ENCODE peak calls at places on chromosomes 13 and 19, in five cellular contexts. F, I, Y, M and N are unnamed samples.
A peak's percentile ranks its signal among the peaks of the same experiment; 100 is the strongest.

GRCh38 chr19:38736413-38737280 is 7.6 kb downstream of the CAPN12 start:
- DNase-seq in F (peak; percentile 45), I (no peak), Y (peak; percentile 83), M (peak; percentile 83), N (peak; percentile 48)

GRCh38 chr19:15161028-15161984 is 39.5 kb downstream of the NOTCH3 start:
- DNase-seq in F (peak; percentile 9), I (peak; percentile 32), Y (peak; percentile 64), M (no peak), N (no peak)

GRCh38 chr19:51549533-51550324 is 18.3 kb upstream of the SIGLEC6 start:
- DNase-seq in F (no peak), I (no peak), Y (no peak), M (no peak), N (no peak)

GRCh38 chr19:867301-867793 is 7.9 kb downstream of the CFD start:
- DNase-seq in F (no peak), I (no peak), Y (no peak), M (no peak), N (no peak)

GRCh38 chr13:29143864-29144263 is 323.7 kb downstream of the MTUS2 start:
- DNase-seq in F (no peak), I (no peak), Y (no peak), M (no peak), N (no peak)

GRCh38 chr13:97953376-97953970 is at the start of gene IPO5:
- DNase-seq in F (peak; percentile 94), I (no peak), Y (no peak), M (no peak), N (no peak)

GRCh38 chr19:39341122-39341719 is 1.0 kb upstream of the SAMD4B start:
- DNase-seq in F (peak; percentile 34), I (peak; percentile 36), Y (no peak), M (peak; percentile 29), N (peak; percentile 19)

GRCh38 chr13:98839826-98840769 is 87.6 kb upstream of the SLC15A1 start:
- DNase-seq in F (peak; percentile 70), I (peak; percentile 62), Y (peak; percentile 62), M (peak; percentile 62), N (peak; percentile 44)

GRCh38 chr13:96771501-96772367 is 222.5 kb downstream of the OXGR1 start:
- DNase-seq in F (no peak), I (no peak), Y (no peak), M (no peak), N (no peak)
- TF ChIP-seq CTCF in F (no peak), I (no peak), Y (no peak), M (no peak), N (no peak)

GRCh38 chr19:44452367-44452766 is 4.1 kb upstream of the ZNF229 start:
- DNase-seq in F (no peak), I (no peak), Y (no peak), M (no peak), N (no peak)
- TF ChIP-seq CTCF in F (no peak), I (no peak), Y (no peak), M (no peak), N (no peak)

GRCh38 chr19:48872182-48872883 is at the start of gene PPP1R15A:
- DNase-seq in F (peak; percentile 92), I (peak; percentile 99), Y (peak; percentile 100), M (peak; percentile 99), N (peak; percentile 99)
- TF ChIP-seq CTCF in F (no peak), I (peak; percentile 18), Y (no peak), M (no peak), N (no peak)

GRCh38 chr19:19404879-19405860 is at the start of gene GATAD2A:
- DNase-seq in F (peak; percentile 86), I (peak; percentile 91), Y (peak; percentile 87), M (peak; percentile 96), N (peak; percentile 88)
- TF ChIP-seq CTCF in F (no peak), I (no peak), Y (no peak), M (no peak), N (peak; percentile 30)

GRCh38 chr13:26017196-26017921 is 34.5 kb downstream of the SHISA2 start:
- DNase-seq in F (peak; percentile 60), I (no peak), Y (no peak), M (peak; percentile 70), N (no peak)
- TF ChIP-seq CTCF in F (no peak), I (no peak), Y (no peak), M (no peak), N (no peak)

GRCh38 chr13:102608944-102609343 is 12.2 kb downstream of the TPP2 start:
- DNase-seq in F (no peak), I (no peak), Y (no peak), M (no peak), N (no peak)
- TF ChIP-seq CTCF in F (no peak), I (no peak), Y (no peak), M (no peak), N (no peak)

GRCh38 chr13:32976046-32976781 is 40.0 kb upstream of the KL start:
- DNase-seq in F (no peak), I (no peak), Y (no peak), M (no peak), N (no peak)
- TF ChIP-seq CTCF in F (no peak), I (no peak), Y (no peak), M (no peak), N (no peak)

GRCh38 chr13:30796132-30796832 is 60.9 kb downstream of the ALOX5AP start:
- DNase-seq in F (peak; percentile 80), I (no peak), Y (peak; percentile 37), M (no peak), N (no peak)
- TF ChIP-seq CTCF in F (peak; percentile 3), I (no peak), Y (no peak), M (no peak), N (no peak)

DNA sequence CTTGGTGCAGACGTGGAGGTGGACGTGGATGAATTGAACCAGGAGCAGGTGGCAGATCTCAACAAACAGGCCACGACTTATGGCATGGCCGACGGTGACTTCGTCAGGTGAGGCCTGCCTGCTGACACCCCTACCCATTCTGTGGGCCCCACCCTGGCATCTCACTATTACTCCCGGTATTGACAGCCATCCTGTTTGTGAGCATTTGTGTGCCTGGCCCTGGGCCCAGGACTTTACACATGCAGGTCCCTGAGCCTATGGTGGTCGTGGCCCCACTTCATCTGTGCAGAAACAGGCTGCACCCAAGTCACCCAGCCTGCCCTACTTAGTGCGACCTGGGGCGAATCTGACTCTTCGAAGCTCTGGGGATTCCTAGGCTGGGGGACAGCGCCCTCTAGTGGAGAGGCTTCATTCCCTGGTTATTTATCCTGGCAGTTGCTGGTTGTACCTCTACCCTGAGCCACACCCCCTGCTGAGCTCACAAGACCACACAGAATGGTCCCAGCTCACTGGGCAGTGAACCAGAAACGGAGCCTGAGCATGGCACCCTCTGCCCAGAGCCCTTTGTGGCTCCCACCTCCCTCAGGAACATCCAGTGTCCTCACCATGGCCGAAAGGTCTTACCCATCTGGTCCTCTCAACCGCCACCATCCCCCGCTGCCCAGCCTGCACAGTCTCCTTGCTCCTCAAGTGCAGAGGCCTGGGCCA is 16.9 kb downstream of the ZNF296 start:
- DNase-seq in F (peak; percentile 62), I (peak; percentile 82), Y (peak; percentile 88), M (peak; percentile 89), N (peak; percentile 82)
- TF ChIP-seq CTCF in F (peak; percentile 90), I (peak; percentile 89), Y (peak; percentile 98), M (peak; percentile 85), N (peak; percentile 92)